ENCODE peak calls at places on chromosomes 12 and 14, in four cellular contexts. One of them, this sample, is unnamed.

GRCh38 chr12:14995583-14996425 is 23.0 kb downstream of the PDE6H start:
- DNase-seq in H9: no peak
- DNase-seq in mesendoderm: peak
- DNase-seq in IMR-90: peak
- DNase-seq in this sample: no peak

GRCh38 chr12:84727964-84728363 is 184.6 kb downstream of the SLC6A15 start:
- DNase-seq in H9: peak
- DNase-seq in mesendoderm: peak
- DNase-seq in IMR-90: no peak
- DNase-seq in this sample: no peak

GRCh38 chr14:85634205-85634604 is 104.3 kb downstream of the FLRT2 start:
- DNase-seq in mesendoderm: no peak
- DNase-seq in H9: no peak
- DNase-seq in IMR-90: no peak
- DNase-seq in this sample: no peak

GRCh38 chr12:5222011-5222461 is 178.4 kb downstream of the KCNA5 start:
- DNase-seq in H9: peak
- DNase-seq in mesendoderm: peak
- DNase-seq in IMR-90: no peak
- DNase-seq in this sample: peak

GRCh38 chr12:24020391-24021163 is 71.1 kb upstream of the SOX5 start:
- DNase-seq in IMR-90: no peak
- DNase-seq in H9: no peak
- DNase-seq in mesendoderm: peak
- DNase-seq in this sample: no peak

GRCh38 chr12:7835766-7836165 is 36.9 kb downstream of the SLC2A14 start:
- DNase-seq in IMR-90: no peak
- DNase-seq in mesendoderm: no peak
- DNase-seq in H9: no peak
- DNase-seq in this sample: no peak

GRCh38 chr14:95056476-95056875 is 100.9 kb downstream of the DICER1 start:
- DNase-seq in IMR-90: no peak
- DNase-seq in mesendoderm: no peak
- DNase-seq in H9: no peak
- DNase-seq in this sample: no peak

GRCh38 chr14:69363055-69363454 is 35.0 kb downstream of the ERH start:
- DNase-seq in IMR-90: peak
- DNase-seq in mesendoderm: peak
- DNase-seq in H9: peak
- DNase-seq in this sample: no peak

GRCh38 chr14:101898416-101898815 is 66.0 kb upstream of the DYNC1H1 start:
- DNase-seq in IMR-90: no peak
- DNase-seq in mesendoderm: no peak
- DNase-seq in H9: no peak
- DNase-seq in this sample: no peak

GRCh38 chr12:45216297-45216982 is 545 bp downstream of the ANO6 start:
- DNase-seq in mesendoderm: peak
- DNase-seq in H9: peak
- DNase-seq in IMR-90: peak
- DNase-seq in this sample: no peak

GRCh38 chr12:55818886-55819285 is 1.0 kb downstream of the ORMDL2 start:
- DNase-seq in IMR-90: peak
- DNase-seq in H9: no peak
- DNase-seq in mesendoderm: no peak
- DNase-seq in this sample: no peak

GRCh38 chr14:55074662-55075061 is 23.2 kb downstream of the MAPK1IP1L start:
- DNase-seq in H9: no peak
- DNase-seq in IMR-90: peak
- DNase-seq in mesendoderm: peak
- DNase-seq in this sample: no peak

GRCh38 chr14:74571901-74572828 is 39.9 kb downstream of the LTBP2 start:
- DNase-seq in IMR-90: peak
- DNase-seq in H9: no peak
- DNase-seq in mesendoderm: no peak
- DNase-seq in this sample: no peak

GRCh38 chr12:111840831-111841230 is 1.2 kb upstream of the MAPKAPK5 start:
- DNase-seq in mesendoderm: no peak
- DNase-seq in IMR-90: no peak
- DNase-seq in H9: no peak
- DNase-seq in this sample: no peak

GRCh38 chr14:23118506-23119361 is at the start of gene CEBPE:
- DNase-seq in mesendoderm: no peak
- DNase-seq in IMR-90: no peak
- DNase-seq in H9: no peak
- DNase-seq in this sample: no peak

GRCh38 chr12:131929530-131930456 is 717 bp downstream of the PUS1 start:
- DNase-seq in IMR-90: peak
- DNase-seq in H9: peak
- DNase-seq in mesendoderm: peak
- DNase-seq in this sample: no peak

GRCh38 chr12:12954361-12954760 is 2.4 kb upstream of the GPRC5D start:
- DNase-seq in IMR-90: peak
- DNase-seq in H9: no peak
- DNase-seq in mesendoderm: peak
- DNase-seq in this sample: peak

GRCh38 chr14:70359076-70359424 is 433 bp downstream of the COX16 start:
- DNase-seq in H9: no peak
- DNase-seq in mesendoderm: no peak
- DNase-seq in IMR-90: no peak
- DNase-seq in this sample: no peak

GRCh38 chr14:57461777-57462320 is 31.8 kb downstream of the CCDC198 start:
- DNase-seq in mesendoderm: no peak
- DNase-seq in H9: no peak
- DNase-seq in IMR-90: no peak
- DNase-seq in this sample: no peak

GRCh38 chr12:67921286-67921685 is 68.0 kb upstream of the IFNG-AS1 start:
- DNase-seq in mesendoderm: no peak
- DNase-seq in H9: no peak
- DNase-seq in IMR-90: no peak
- DNase-seq in this sample: no peak

GRCh38 chr14:56371737-56372136 is 207.9 kb upstream of the TMEM260 start:
- DNase-seq in mesendoderm: no peak
- DNase-seq in H9: no peak
- DNase-seq in IMR-90: no peak
- DNase-seq in this sample: no peak

GRCh38 chr14:65936342-65936741 is 523.8 kb downstream of the FUT8 start:
- DNase-seq in H9: no peak
- DNase-seq in mesendoderm: no peak
- DNase-seq in IMR-90: no peak
- DNase-seq in this sample: no peak

GRCh38 chr12:122935318-122935717 is 30.9 kb downstream of the ABCB9 start:
- DNase-seq in H9: no peak
- DNase-seq in mesendoderm: no peak
- DNase-seq in IMR-90: no peak
- DNase-seq in this sample: no peak

GRCh38 chr14:99256483-99256874 is 15.5 kb downstream of the BCL11B start:
- DNase-seq in IMR-90: no peak
- DNase-seq in mesendoderm: no peak
- DNase-seq in H9: no peak
- DNase-seq in this sample: no peak

GRCh38 chr12:26936559-26937442 is 980 bp downstream of the INTS13 start:
- DNase-seq in IMR-90: no peak
- DNase-seq in mesendoderm: peak
- DNase-seq in H9: no peak
- DNase-seq in this sample: no peak

GRCh38 chr12:131950182-131950913 is 606 bp downstream of the EP400 start:
- DNase-seq in IMR-90: no peak
- DNase-seq in H9: no peak
- DNase-seq in mesendoderm: peak
- DNase-seq in this sample: no peak

GRCh38 chr14:97172644-97173043 is 375.5 kb downstream of the VRK1 start:
- DNase-seq in H9: no peak
- DNase-seq in mesendoderm: no peak
- DNase-seq in IMR-90: no peak
- DNase-seq in this sample: no peak

GRCh38 chr14:71403673-71404072 is 496.4 kb downstream of the PCNX1 start:
- DNase-seq in mesendoderm: peak
- DNase-seq in H9: no peak
- DNase-seq in IMR-90: peak
- DNase-seq in this sample: no peak

GRCh38 chr12:12877789-12878455 is 13.4 kb upstream of the GPRC5A start:
- DNase-seq in mesendoderm: no peak
- DNase-seq in H9: no peak
- DNase-seq in IMR-90: no peak
- DNase-seq in this sample: no peak

GRCh38 chr12:29164477-29165163 is 15.5 kb downstream of the FAR2 start:
- DNase-seq in IMR-90: peak
- DNase-seq in H9: no peak
- DNase-seq in mesendoderm: peak
- DNase-seq in this sample: no peak

GRCh38 chr12:94386422-94386821 is 73.2 kb downstream of the CEP83 start:
- DNase-seq in IMR-90: peak
- DNase-seq in H9: no peak
- DNase-seq in mesendoderm: no peak
- DNase-seq in this sample: no peak

GRCh38 chr12:47507221-47507620 is 198.6 kb downstream of the RPAP3 start:
- DNase-seq in H9: no peak
- DNase-seq in IMR-90: peak
- DNase-seq in mesendoderm: no peak
- DNase-seq in this sample: no peak

GRCh38 chr14:89814126-89814525 is 140.4 kb downstream of the EFCAB11 start:
- DNase-seq in mesendoderm: no peak
- DNase-seq in H9: no peak
- DNase-seq in IMR-90: no peak
- DNase-seq in this sample: no peak
- H2AK5ac ChIP-seq in mesendoderm: no peak
- H2AK5ac ChIP-seq in H9: no peak
- H2AK5ac ChIP-seq in IMR-90: peak
- H2AK5ac ChIP-seq in this sample: no peak

GRCh38 chr12:76366163-76366562 is 17.9 kb upstream of the BBS10 start:
- DNase-seq in mesendoderm: no peak
- DNase-seq in IMR-90: no peak
- DNase-seq in H9: no peak
- DNase-seq in this sample: no peak

DNA sequence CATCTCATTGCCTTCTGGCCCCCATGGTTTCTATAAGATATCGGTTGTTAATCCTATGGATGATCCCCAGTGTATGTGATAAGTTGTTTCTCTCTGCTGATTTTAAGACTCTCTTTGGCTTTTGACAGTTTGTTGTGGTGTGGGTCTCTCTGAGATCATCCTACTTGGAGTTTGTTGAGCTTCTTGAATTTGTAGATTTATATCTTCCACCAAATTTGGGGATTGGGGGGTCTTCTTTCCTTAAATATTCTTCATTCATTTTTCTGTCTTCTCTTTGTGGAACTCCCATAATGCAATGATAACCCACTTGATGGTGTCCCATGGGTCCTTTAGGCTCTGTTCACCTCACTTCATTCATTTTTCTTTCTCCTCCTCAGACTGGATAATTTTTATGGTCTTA is 20.0 kb upstream of the BBS10 start:
- DNase-seq in H9: no peak
- DNase-seq in IMR-90: no peak
- DNase-seq in mesendoderm: no peak
- DNase-seq in this sample: no peak
- H4K5ac ChIP-seq in H9: no peak
- H4K5ac ChIP-seq in IMR-90: no peak
- H4K5ac ChIP-seq in mesendoderm: no peak
- H4K5ac ChIP-seq in this sample: no peak

GRCh38 chr12:124347335-124347734 is 52.4 kb downstream of the RFLNA start:
- DNase-seq in IMR-90: no peak
- DNase-seq in mesendoderm: no peak
- DNase-seq in H9: no peak
- DNase-seq in this sample: no peak
- H2AK5ac ChIP-seq in IMR-90: no peak
- H2AK5ac ChIP-seq in mesendoderm: no peak
- H2AK5ac ChIP-seq in H9: no peak
- H2AK5ac ChIP-seq in this sample: no peak

GRCh38 chr14:93034671-93034994 is 81.1 kb downstream of the ITPK1 start:
- DNase-seq in H9: no peak
- DNase-seq in mesendoderm: no peak
- DNase-seq in IMR-90: no peak
- DNase-seq in this sample: no peak

GRCh38 chr14:93036652-93037341 is 78.9 kb downstream of the ITPK1 start:
- DNase-seq in H9: no peak
- DNase-seq in mesendoderm: no peak
- DNase-seq in IMR-90: no peak
- DNase-seq in this sample: no peak

GRCh38 chr14:93037354-93037753 is 78.4 kb downstream of the ITPK1 start:
- DNase-seq in IMR-90: no peak
- DNase-seq in H9: no peak
- DNase-seq in mesendoderm: no peak
- DNase-seq in this sample: no peak

GRCh38 chr14:93035585-93035916 is 80.2 kb downstream of the ITPK1 start:
- DNase-seq in H9: no peak
- DNase-seq in IMR-90: no peak
- DNase-seq in mesendoderm: no peak
- DNase-seq in this sample: no peak

GRCh38 chr14:93035917-93036651 is 79.6 kb downstream of the ITPK1 start:
- DNase-seq in H9: no peak
- DNase-seq in mesendoderm: peak
- DNase-seq in IMR-90: no peak
- DNase-seq in this sample: no peak
- H4K5ac ChIP-seq in H9: no peak
- H4K5ac ChIP-seq in mesendoderm: no peak
- H4K5ac ChIP-seq in IMR-90: no peak
- H4K5ac ChIP-seq in this sample: no peak

DNA sequence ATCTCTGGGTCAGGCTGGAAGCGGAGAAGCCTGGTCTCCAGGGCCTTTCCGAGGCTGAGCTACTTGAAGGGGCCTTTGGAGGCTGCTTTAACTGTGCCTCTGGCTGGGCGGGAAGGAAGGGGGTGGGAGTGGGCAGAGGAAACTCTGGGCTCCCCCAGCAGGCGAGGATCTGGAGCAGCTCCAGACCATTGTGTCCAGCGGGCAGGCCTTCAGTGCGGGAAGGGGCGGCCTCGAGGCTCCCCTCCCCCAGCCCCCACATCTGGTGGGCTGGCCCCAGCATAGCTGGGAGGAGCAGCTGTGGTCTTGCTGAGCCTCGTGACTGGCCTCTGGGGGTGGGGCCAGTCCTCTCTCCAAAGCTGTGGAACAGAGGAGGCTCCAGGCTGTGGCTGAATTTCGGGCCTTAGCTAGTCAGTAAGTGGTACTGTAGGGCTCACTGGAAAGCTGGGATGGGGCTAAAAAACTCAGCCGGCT is 3.4 kb downstream of the TAMALIN start:
- DNase-seq in IMR-90: peak
- DNase-seq in H9: peak
- DNase-seq in mesendoderm: peak
- DNase-seq in this sample: peak
- H2AK5ac ChIP-seq in IMR-90: peak
- H2AK5ac ChIP-seq in H9: no peak
- H2AK5ac ChIP-seq in mesendoderm: no peak
- H2AK5ac ChIP-seq in this sample: no peak

DNA sequence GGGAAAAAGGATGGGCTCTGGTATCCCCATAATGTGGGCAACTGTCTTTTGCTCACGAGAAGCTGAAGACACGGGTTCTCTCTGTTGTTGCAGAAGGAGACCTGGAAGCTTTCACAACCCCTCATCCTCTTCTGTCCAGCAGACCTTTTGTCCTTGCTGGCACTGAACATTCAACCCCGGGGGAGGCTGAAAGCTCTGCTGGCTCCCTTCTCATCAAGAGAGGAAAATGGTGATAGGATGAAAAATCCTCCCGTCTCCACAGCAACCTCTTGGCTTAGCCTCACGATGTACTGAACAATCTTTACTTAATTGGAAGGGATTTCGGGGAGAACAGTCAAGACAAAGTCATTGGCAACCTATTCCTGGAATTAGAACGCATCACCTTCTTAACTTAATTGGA is 39.0 kb downstream of the ELK3 start:
- DNase-seq in H9: no peak
- DNase-seq in mesendoderm: no peak
- DNase-seq in IMR-90: no peak
- DNase-seq in this sample: no peak
- H4K5ac ChIP-seq in H9: no peak
- H4K5ac ChIP-seq in mesendoderm: no peak
- H4K5ac ChIP-seq in IMR-90: no peak
- H4K5ac ChIP-seq in this sample: no peak